ENCODE peak calls at places on chromosome 3, in nine cellular contexts. W, P, T, V, S, C, G, R and D are unnamed samples.

GRCh38 chr3:20111836-20112235 is 71.6 kb downstream of the KAT2B start:
- DNase-seq in W (no peak), P (no peak), T (no peak), V (no peak), S (no peak), C (no peak), G (no peak), R (peak; percentile 72), D (no peak)

GRCh38 chr3:85487375-85487774 is 528.6 kb downstream of the CADM2 start:
- DNase-seq in W (no peak), P (no peak), T (no peak), V (no peak), S (no peak), C (no peak), G (no peak), R (no peak), D (peak; percentile 19)

GRCh38 chr3:173371848-173372487 is 25.6 kb upstream of the NLGN1 start:
- DNase-seq in W (peak; percentile 4), P (peak; percentile 29), T (no peak), V (no peak), S (no peak), C (peak; percentile 34), G (peak; percentile 11), R (peak; percentile 58), D (no peak)

GRCh38 chr3:100269410-100270217 is 8.8 kb downstream of the TBC1D23 start:
- DNase-seq in W (no peak), P (no peak), T (no peak), V (no peak), S (no peak), C (no peak), G (no peak), R (peak; percentile 80), D (no peak)

GRCh38 chr3:9688961-9689360 is 14.7 kb upstream of the CPNE9 start:
- DNase-seq in W (no peak), P (no peak), T (no peak), V (no peak), S (no peak), C (no peak), G (no peak), R (no peak), D (no peak)

GRCh38 chr3:156547637-156548036 is 7.3 kb downstream of the SSR3 start:
- DNase-seq in W (no peak), P (no peak), T (no peak), V (no peak), S (no peak), C (no peak), G (no peak), R (no peak), D (no peak)

GRCh38 chr3:61667417-61668213 is 106.2 kb downstream of the PTPRG start:
- DNase-seq in W (no peak), P (no peak), T (no peak), V (no peak), S (no peak), C (no peak), G (no peak), R (no peak), D (no peak)

GRCh38 chr3:121869731-121870130 is 24.5 kb upstream of the SLC15A2 start:
- DNase-seq in W (no peak), P (no peak), T (no peak), V (no peak), S (no peak), C (no peak), G (no peak), R (no peak), D (no peak)

GRCh38 chr3:21484323-21485154 is 266.5 kb downstream of the ZNF385D start:
- DNase-seq in W (peak; percentile 52), P (peak; percentile 27), T (peak; percentile 29), V (no peak), S (no peak), C (peak; percentile 30), G (peak; percentile 51), R (peak; percentile 85), D (no peak)

GRCh38 chr3:67635806-67636205 is 18.6 kb downstream of the SUCLG2 start:
- DNase-seq in W (no peak), P (no peak), T (no peak), V (no peak), S (no peak), C (no peak), G (no peak), R (no peak), D (no peak)

GRCh38 chr3:58463181-58463941 is 28.5 kb upstream of the KCTD6 start:
- DNase-seq in W (peak; percentile 58), P (peak; percentile 85), T (no peak), V (peak; percentile 80), S (peak; percentile 87), C (peak; percentile 70), G (peak; percentile 84), R (peak; percentile 95), D (no peak)

GRCh38 chr3:32438596-32439344 is 47.1 kb downstream of the CMTM7 start:
- DNase-seq in W (no peak), P (no peak), T (no peak), V (no peak), S (no peak), C (no peak), G (no peak), R (no peak), D (no peak)

GRCh38 chr3:120284702-120285507 is at the start of gene GPR156:
- DNase-seq in W (no peak), P (no peak), T (no peak), V (peak; percentile 54), S (no peak), C (no peak), G (peak; percentile 27), R (peak; percentile 20), D (no peak)

GRCh38 chr3:99808163-99808794 is 9.4 kb upstream of the CMSS1 start:
- DNase-seq in W (peak; percentile 72), P (peak; percentile 48), T (no peak), V (no peak), S (no peak), C (peak; percentile 44), G (peak; percentile 59), R (peak; percentile 74), D (no peak)

GRCh38 chr3:67647390-67647878 is 7.0 kb downstream of the SUCLG2 start:
- DNase-seq in W (peak; percentile 74), P (peak; percentile 61), T (no peak), V (no peak), S (no peak), C (no peak), G (no peak), R (peak; percentile 93), D (no peak)

GRCh38 chr3:58411036-58411435 is 22.6 kb downstream of the PDHB start:
- DNase-seq in W (no peak), P (no peak), T (no peak), V (no peak), S (no peak), C (no peak), G (no peak), R (no peak), D (no peak)

GRCh38 chr3:53617893-53618523 is 123.6 kb downstream of the CACNA1D start:
- DNase-seq in W (no peak), P (no peak), T (no peak), V (no peak), S (no peak), C (no peak), G (no peak), R (no peak), D (no peak)

GRCh38 chr3:79175870-79176269 is 591.9 kb downstream of the ROBO1 start:
- DNase-seq in W (no peak), P (no peak), T (no peak), V (no peak), S (no peak), C (no peak), G (no peak), R (no peak), D (no peak)

GRCh38 chr3:198032445-198032936 is 72.5 kb downstream of the LMLN start:
- DNase-seq in W (no peak), P (no peak), T (no peak), V (no peak), S (no peak), C (no peak), G (no peak), R (no peak), D (no peak)

GRCh38 chr3:135918600-135918999 is 46.9 kb upstream of the PPP2R3A start:
- DNase-seq in W (peak; percentile 36), P (no peak), T (no peak), V (no peak), S (no peak), C (no peak), G (no peak), R (peak; percentile 52), D (no peak)
- TF ChIP-seq CTCF in W (peak; percentile 33), P (peak; percentile 29), T (peak; percentile 46), V (peak; percentile 35), S (no peak), C (peak; percentile 38), G (peak; percentile 53), R (peak; percentile 33), D (peak; percentile 87)

GRCh38 chr3:87082806-87083440 is 92.0 kb upstream of the VGLL3 start:
- DNase-seq in W (peak; percentile 61), P (peak; percentile 31), T (no peak), V (no peak), S (no peak), C (no peak), G (no peak), R (peak; percentile 78), D (no peak)
- TF ChIP-seq CTCF in W (peak; percentile 57), P (no peak), T (peak; percentile 44), V (peak; percentile 44), S (peak; percentile 24), C (peak; percentile 70), G (no peak), R (peak; percentile 56), D (peak; percentile 95)

GRCh38 chr3:38578081-38578475 is 71.4 kb downstream of the SCN5A start:
- DNase-seq in W (no peak), P (no peak), T (no peak), V (no peak), S (no peak), C (no peak), G (no peak), R (no peak), D (no peak)

GRCh38 chr3:38580450-38581382 is 68.8 kb downstream of the SCN5A start:
- DNase-seq in W (no peak), P (no peak), T (no peak), V (no peak), S (peak; percentile 67), C (peak; percentile 18), G (no peak), R (no peak), D (no peak)

GRCh38 chr3:38579551-38580449 is 69.7 kb downstream of the SCN5A start:
- DNase-seq in W (peak; percentile 76), P (no peak), T (no peak), V (no peak), S (peak; percentile 43), C (peak; percentile 20), G (no peak), R (no peak), D (no peak)

GRCh38 chr3:38578551-38578950 is 70.9 kb downstream of the SCN5A start:
- DNase-seq in W (no peak), P (no peak), T (no peak), V (no peak), S (peak; percentile 45), C (peak; percentile 5), G (no peak), R (no peak), D (no peak)

GRCh38 chr3:38579146-38579545 is 70.3 kb downstream of the SCN5A start:
- DNase-seq in W (peak; percentile 10), P (no peak), T (no peak), V (no peak), S (peak; percentile 77), C (peak; percentile 16), G (no peak), R (no peak), D (no peak)
- TF ChIP-seq CTCF in W (peak; percentile 20), P (no peak), T (no peak), V (no peak), S (no peak), C (no peak), G (no peak), R (no peak), D (peak; percentile 21)

GRCh38 chr3:178966299-178967183 is 105.1 kb downstream of the ZMAT3 start:
- DNase-seq in W (peak; percentile 17), P (no peak), T (no peak), V (no peak), S (no peak), C (no peak), G (no peak), R (peak; percentile 25), D (no peak)
- TF ChIP-seq CTCF in W (peak; percentile 34), P (peak; percentile 35), T (peak; percentile 64), V (peak; percentile 36), S (no peak), C (peak; percentile 53), G (peak; percentile 26), R (peak; percentile 63), D (peak; percentile 97)